ENCODE peak calls at places on chromosomes 5 and 9, in eight cellular contexts. One of them, this sample, is unnamed.

GRCh38 chr9:6779417-6780241 is 21.9 kb downstream of the KDM4C start:
- DNase-seq in AG10803: no peak
- DNase-seq in lower lobe of right lung: no peak
- DNase-seq in fibroblast of lung: peak
- DNase-seq in mesendoderm: peak
- DNase-seq in Jurkat, Clone E6-1: no peak
- DNase-seq in HAP-1: no peak
- DNase-seq in fibroblast of mammary gland: no peak
- DNase-seq in this sample: peak

GRCh38 chr5:172509405-172509781 is 55.1 kb upstream of the SH3PXD2B start:
- DNase-seq in lower lobe of right lung: no peak
- DNase-seq in HAP-1: no peak
- DNase-seq in mesendoderm: peak
- DNase-seq in fibroblast of mammary gland: no peak
- DNase-seq in Jurkat, Clone E6-1: no peak
- DNase-seq in AG10803: no peak
- DNase-seq in fibroblast of lung: no peak
- DNase-seq in this sample: no peak

GRCh38 chr5:126044111-126044668 is 379.0 kb upstream of the GRAMD2B start:
- DNase-seq in lower lobe of right lung: no peak
- DNase-seq in HAP-1: peak
- DNase-seq in AG10803: peak
- DNase-seq in mesendoderm: peak
- DNase-seq in Jurkat, Clone E6-1: peak
- DNase-seq in fibroblast of mammary gland: no peak
- DNase-seq in fibroblast of lung: peak
- DNase-seq in this sample: peak

GRCh38 chr9:123329329-123329955 is 26.6 kb upstream of the CRB2 start:
- DNase-seq in HAP-1: no peak
- DNase-seq in Jurkat, Clone E6-1: no peak
- DNase-seq in lower lobe of right lung: peak
- DNase-seq in AG10803: peak
- DNase-seq in fibroblast of mammary gland: no peak
- DNase-seq in mesendoderm: no peak
- DNase-seq in fibroblast of lung: no peak
- DNase-seq in this sample: no peak

GRCh38 chr5:138677782-138678181 is 75.4 kb upstream of the CTNNA1 start:
- DNase-seq in fibroblast of mammary gland: peak
- DNase-seq in fibroblast of lung: no peak
- DNase-seq in mesendoderm: no peak
- DNase-seq in HAP-1: no peak
- DNase-seq in lower lobe of right lung: no peak
- DNase-seq in Jurkat, Clone E6-1: no peak
- DNase-seq in AG10803: no peak
- DNase-seq in this sample: no peak

GRCh38 chr5:88707216-88707965 is 175.6 kb downstream of the MEF2C start:
- DNase-seq in mesendoderm: peak
- DNase-seq in fibroblast of mammary gland: no peak
- DNase-seq in AG10803: peak
- DNase-seq in lower lobe of right lung: no peak
- DNase-seq in Jurkat, Clone E6-1: no peak
- DNase-seq in HAP-1: peak
- DNase-seq in fibroblast of lung: peak
- DNase-seq in this sample: no peak

GRCh38 chr9:93028448-93029006 is 30.0 kb upstream of the SUSD3 start:
- DNase-seq in HAP-1: no peak
- DNase-seq in mesendoderm: no peak
- DNase-seq in AG10803: no peak
- DNase-seq in lower lobe of right lung: no peak
- DNase-seq in Jurkat, Clone E6-1: peak
- DNase-seq in fibroblast of mammary gland: no peak
- DNase-seq in fibroblast of lung: no peak
- DNase-seq in this sample: no peak

GRCh38 chr9:79807966-79808365 is 236.2 kb downstream of the TLE4 start:
- DNase-seq in fibroblast of mammary gland: no peak
- DNase-seq in HAP-1: no peak
- DNase-seq in mesendoderm: no peak
- DNase-seq in AG10803: peak
- DNase-seq in lower lobe of right lung: no peak
- DNase-seq in fibroblast of lung: peak
- DNase-seq in Jurkat, Clone E6-1: no peak
- DNase-seq in this sample: no peak

GRCh38 chr5:134132372-134133212 is 18.1 kb downstream of the TCF7 start:
- DNase-seq in mesendoderm: peak
- DNase-seq in HAP-1: no peak
- DNase-seq in fibroblast of mammary gland: no peak
- DNase-seq in lower lobe of right lung: peak
- DNase-seq in AG10803: no peak
- DNase-seq in fibroblast of lung: no peak
- DNase-seq in Jurkat, Clone E6-1: peak
- DNase-seq in this sample: no peak

GRCh38 chr5:117054808-117055398 is 480.3 kb upstream of the SEMA6A start:
- DNase-seq in mesendoderm: no peak
- DNase-seq in Jurkat, Clone E6-1: no peak
- DNase-seq in lower lobe of right lung: no peak
- DNase-seq in fibroblast of lung: no peak
- DNase-seq in fibroblast of mammary gland: no peak
- DNase-seq in HAP-1: no peak
- DNase-seq in AG10803: no peak
- DNase-seq in this sample: no peak

GRCh38 chr5:57692582-57693487 is 210.2 kb upstream of the ACTBL2 start:
- DNase-seq in Jurkat, Clone E6-1: no peak
- DNase-seq in lower lobe of right lung: peak
- DNase-seq in mesendoderm: peak
- DNase-seq in fibroblast of lung: peak
- DNase-seq in HAP-1: peak
- DNase-seq in fibroblast of mammary gland: peak
- DNase-seq in AG10803: peak
- DNase-seq in this sample: peak

GRCh38 chr5:68419637-68420452 is 204.3 kb downstream of the PIK3R1 start:
- DNase-seq in fibroblast of lung: no peak
- DNase-seq in lower lobe of right lung: no peak
- DNase-seq in fibroblast of mammary gland: peak
- DNase-seq in HAP-1: no peak
- DNase-seq in Jurkat, Clone E6-1: no peak
- DNase-seq in mesendoderm: no peak
- DNase-seq in AG10803: peak
- DNase-seq in this sample: peak

GRCh38 chr5:150122536-150123481 is 32.8 kb downstream of the PDGFRB start:
- DNase-seq in Jurkat, Clone E6-1: no peak
- DNase-seq in HAP-1: no peak
- DNase-seq in mesendoderm: no peak
- DNase-seq in fibroblast of lung: no peak
- DNase-seq in fibroblast of mammary gland: no peak
- DNase-seq in AG10803: no peak
- DNase-seq in lower lobe of right lung: no peak
- DNase-seq in this sample: no peak

GRCh38 chr5:80738466-80738865 is 83.7 kb upstream of the DHFR start:
- DNase-seq in fibroblast of mammary gland: no peak
- DNase-seq in lower lobe of right lung: no peak
- DNase-seq in Jurkat, Clone E6-1: no peak
- DNase-seq in AG10803: no peak
- DNase-seq in mesendoderm: no peak
- DNase-seq in fibroblast of lung: peak
- DNase-seq in HAP-1: no peak
- DNase-seq in this sample: no peak

GRCh38 chr5:80739898-80740297 is 85.1 kb upstream of the DHFR start:
- DNase-seq in fibroblast of lung: no peak
- DNase-seq in Jurkat, Clone E6-1: no peak
- DNase-seq in fibroblast of mammary gland: no peak
- DNase-seq in HAP-1: no peak
- DNase-seq in AG10803: no peak
- DNase-seq in lower lobe of right lung: no peak
- DNase-seq in mesendoderm: no peak
- DNase-seq in this sample: no peak

GRCh38 chr5:80739057-80739456 is 84.3 kb upstream of the DHFR start:
- DNase-seq in fibroblast of lung: no peak
- DNase-seq in Jurkat, Clone E6-1: no peak
- DNase-seq in fibroblast of mammary gland: no peak
- DNase-seq in lower lobe of right lung: no peak
- DNase-seq in HAP-1: no peak
- DNase-seq in mesendoderm: no peak
- DNase-seq in AG10803: no peak
- DNase-seq in this sample: no peak

GRCh38 chr5:80739487-80739886 is 84.7 kb upstream of the DHFR start:
- DNase-seq in fibroblast of lung: no peak
- DNase-seq in Jurkat, Clone E6-1: no peak
- DNase-seq in fibroblast of mammary gland: no peak
- DNase-seq in AG10803: no peak
- DNase-seq in HAP-1: no peak
- DNase-seq in mesendoderm: no peak
- DNase-seq in lower lobe of right lung: no peak
- DNase-seq in this sample: no peak

DNA sequence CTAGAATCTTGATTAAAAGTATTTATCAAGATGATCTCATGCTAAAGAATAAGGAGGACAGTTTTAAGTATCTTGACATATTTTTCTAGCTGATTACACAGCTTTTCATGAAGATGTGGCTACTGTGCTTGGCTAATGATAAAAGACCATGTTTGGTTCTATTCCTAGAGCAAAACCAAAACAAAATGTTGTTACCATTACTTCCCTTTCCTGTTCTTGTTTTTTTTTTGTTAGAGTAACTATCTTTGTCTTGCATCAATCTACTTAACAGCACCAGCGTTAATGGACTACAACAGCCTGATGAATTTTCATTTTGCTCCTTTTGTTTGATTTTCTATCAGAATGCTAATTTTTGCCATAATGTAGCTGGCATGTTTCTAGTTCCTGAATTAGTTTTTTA is 86.2 kb upstream of the DHFR start:
- DNase-seq in fibroblast of lung: no peak
- DNase-seq in Jurkat, Clone E6-1: no peak
- DNase-seq in AG10803: no peak
- DNase-seq in fibroblast of mammary gland: no peak
- DNase-seq in lower lobe of right lung: no peak
- DNase-seq in HAP-1: no peak
- DNase-seq in mesendoderm: no peak
- DNase-seq in this sample: no peak
- H3K4me3 ChIP-seq in fibroblast of lung: no peak
- H3K4me3 ChIP-seq in Jurkat, Clone E6-1: no peak
- H3K4me3 ChIP-seq in AG10803: no peak
- H3K4me3 ChIP-seq in fibroblast of mammary gland: no peak
- H3K4me3 ChIP-seq in lower lobe of right lung: no peak
- H3K4me3 ChIP-seq in HAP-1: no peak
- H3K4me3 ChIP-seq in mesendoderm: no peak
- H3K4me3 ChIP-seq in this sample: no peak

DNA sequence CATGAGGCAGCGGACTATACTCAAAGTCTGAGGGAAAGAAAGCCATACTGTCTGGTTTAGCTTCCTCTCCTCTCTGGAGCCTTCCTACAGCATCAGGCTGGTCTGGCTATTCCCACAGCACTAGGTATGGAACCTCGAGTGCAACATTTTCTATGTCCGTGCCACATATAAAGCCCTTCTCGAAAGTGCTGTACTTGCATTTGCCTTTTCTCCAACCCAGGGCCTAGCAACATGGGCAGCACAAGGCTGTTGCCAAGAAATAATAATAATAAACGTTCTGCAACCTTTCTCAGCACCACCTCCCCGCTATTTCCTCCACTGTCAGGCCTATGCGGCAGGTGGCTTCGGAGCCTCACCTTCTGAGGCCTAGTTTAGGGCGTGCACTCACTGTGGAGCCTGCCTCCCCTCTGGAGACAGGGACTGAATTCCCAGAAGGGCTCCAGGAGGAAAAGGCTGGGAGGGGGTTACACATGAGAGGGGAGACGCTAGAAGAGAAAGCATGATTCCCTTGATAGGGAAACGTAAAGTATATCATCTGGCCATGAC is 692 bp downstream of the MED10 start:
- DNase-seq in lower lobe of right lung: no peak
- DNase-seq in AG10803: peak
- DNase-seq in mesendoderm: no peak
- DNase-seq in fibroblast of lung: no peak
- DNase-seq in fibroblast of mammary gland: peak
- DNase-seq in HAP-1: no peak
- DNase-seq in Jurkat, Clone E6-1: no peak
- DNase-seq in this sample: peak
- H3K4me3 ChIP-seq in lower lobe of right lung: peak
- H3K4me3 ChIP-seq in AG10803: peak
- H3K4me3 ChIP-seq in mesendoderm: peak
- H3K4me3 ChIP-seq in fibroblast of lung: peak
- H3K4me3 ChIP-seq in fibroblast of mammary gland: peak
- H3K4me3 ChIP-seq in HAP-1: peak
- H3K4me3 ChIP-seq in Jurkat, Clone E6-1: peak
- H3K4me3 ChIP-seq in this sample: peak

DNA sequence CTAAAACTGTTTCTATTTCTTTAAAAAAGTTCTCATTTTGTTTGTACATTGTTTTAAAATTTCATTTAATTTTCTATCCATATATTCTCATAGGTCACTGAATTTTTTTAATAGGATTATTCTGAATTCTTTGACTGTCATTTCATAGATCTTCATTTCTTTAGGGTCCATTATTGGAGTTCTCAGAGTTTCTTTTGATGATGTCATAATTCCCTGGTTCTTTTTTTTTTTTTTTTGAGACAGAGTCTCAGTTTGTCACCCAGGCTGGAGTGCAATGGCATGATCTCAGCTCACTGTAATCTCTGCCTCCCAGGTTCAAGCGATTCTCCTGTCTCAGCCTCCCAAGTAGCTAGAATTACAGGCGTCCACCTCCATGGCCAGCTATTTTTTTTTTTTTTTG is 89.9 kb downstream of the DMRT2 start:
- DNase-seq in lower lobe of right lung: no peak
- DNase-seq in fibroblast of lung: no peak
- DNase-seq in AG10803: no peak
- DNase-seq in Jurkat, Clone E6-1: no peak
- DNase-seq in mesendoderm: no peak
- DNase-seq in fibroblast of mammary gland: no peak
- DNase-seq in HAP-1: no peak
- DNase-seq in this sample: no peak
- H3K4me3 ChIP-seq in lower lobe of right lung: no peak
- H3K4me3 ChIP-seq in fibroblast of lung: no peak
- H3K4me3 ChIP-seq in AG10803: no peak
- H3K4me3 ChIP-seq in Jurkat, Clone E6-1: no peak
- H3K4me3 ChIP-seq in mesendoderm: no peak
- H3K4me3 ChIP-seq in fibroblast of mammary gland: no peak
- H3K4me3 ChIP-seq in HAP-1: no peak
- H3K4me3 ChIP-seq in this sample: no peak

GRCh38 chr9:127915801-127916664 is 808 bp downstream of the ST6GALNAC4 start:
- DNase-seq in AG10803: no peak
- DNase-seq in mesendoderm: no peak
- DNase-seq in HAP-1: no peak
- DNase-seq in fibroblast of mammary gland: no peak
- DNase-seq in Jurkat, Clone E6-1: peak
- DNase-seq in fibroblast of lung: no peak
- DNase-seq in lower lobe of right lung: peak
- DNase-seq in this sample: no peak

GRCh38 chr9:127917603-127918002 is 762 bp upstream of the ST6GALNAC4 start:
- DNase-seq in fibroblast of lung: no peak
- DNase-seq in fibroblast of mammary gland: no peak
- DNase-seq in Jurkat, Clone E6-1: no peak
- DNase-seq in mesendoderm: no peak
- DNase-seq in HAP-1: no peak
- DNase-seq in lower lobe of right lung: peak
- DNase-seq in AG10803: no peak
- DNase-seq in this sample: no peak

GRCh38 chr9:127916665-127917581 is at the start of gene ST6GALNAC4:
- DNase-seq in fibroblast of mammary gland: peak
- DNase-seq in lower lobe of right lung: peak
- DNase-seq in fibroblast of lung: peak
- DNase-seq in Jurkat, Clone E6-1: peak
- DNase-seq in HAP-1: peak
- DNase-seq in AG10803: peak
- DNase-seq in mesendoderm: peak
- DNase-seq in this sample: peak

GRCh38 chr9:127913682-127914081 is 3.2 kb downstream of the ST6GALNAC4 start:
- DNase-seq in lower lobe of right lung: no peak
- DNase-seq in fibroblast of mammary gland: no peak
- DNase-seq in fibroblast of lung: no peak
- DNase-seq in AG10803: no peak
- DNase-seq in mesendoderm: no peak
- DNase-seq in HAP-1: no peak
- DNase-seq in Jurkat, Clone E6-1: no peak
- DNase-seq in this sample: no peak

GRCh38 chr9:127915325-127915752 is 1.5 kb downstream of the ST6GALNAC4 start:
- DNase-seq in fibroblast of lung: no peak
- DNase-seq in fibroblast of mammary gland: no peak
- DNase-seq in mesendoderm: no peak
- DNase-seq in lower lobe of right lung: no peak
- DNase-seq in Jurkat, Clone E6-1: no peak
- DNase-seq in HAP-1: no peak
- DNase-seq in AG10803: no peak
- DNase-seq in this sample: no peak
- H3K4me3 ChIP-seq in fibroblast of lung: no peak
- H3K4me3 ChIP-seq in fibroblast of mammary gland: peak
- H3K4me3 ChIP-seq in mesendoderm: no peak
- H3K4me3 ChIP-seq in lower lobe of right lung: peak
- H3K4me3 ChIP-seq in Jurkat, Clone E6-1: no peak
- H3K4me3 ChIP-seq in HAP-1: no peak
- H3K4me3 ChIP-seq in AG10803: no peak
- H3K4me3 ChIP-seq in this sample: no peak